ENCODE peak calls at places on chromosomes 2 and 18, in ten cellular contexts. Y, G, V, Q, U, J, P, A, E and M are unnamed samples.

GRCh38 chr2:85132834-85133637 is at the start of gene TCF7L1:
- DNase-seq in Y (peak), G (peak), V (no peak), Q (peak), U (peak), J (peak), P (peak), A (peak), E (peak), M (peak)

GRCh38 chr2:162750033-162750432 is 88.5 kb downstream of the KCNH7 start:
- DNase-seq in Y (no peak), G (no peak), V (no peak), Q (no peak), U (no peak), J (no peak), P (no peak), A (no peak), E (no peak), M (no peak)

GRCh38 chr18:59459352-59460059 is 100.4 kb upstream of the LMAN1 start:
- DNase-seq in Y (no peak), G (peak), V (no peak), Q (no peak), U (peak), J (peak), P (no peak), A (peak), E (no peak), M (peak)

GRCh38 chr2:177466337-177467195 is 74.0 kb downstream of the AGPS start:
- DNase-seq in Y (no peak), G (no peak), V (no peak), Q (no peak), U (no peak), J (no peak), P (no peak), A (peak), E (no peak), M (no peak)

GRCh38 chr2:98464772-98465310 is 20.2 kb downstream of the INPP4A start:
- DNase-seq in Y (peak), G (no peak), V (no peak), Q (no peak), U (no peak), J (no peak), P (no peak), A (no peak), E (no peak), M (no peak)

GRCh38 chr2:197198890-197199289 is 111.7 kb downstream of the ANKRD44 start:
- DNase-seq in Y (no peak), G (no peak), V (peak), Q (peak), U (no peak), J (no peak), P (no peak), A (no peak), E (peak), M (no peak)

GRCh38 chr2:238418196-238418998 is 8.3 kb upstream of the ASB1 start:
- DNase-seq in Y (no peak), G (no peak), V (no peak), Q (no peak), U (no peak), J (no peak), P (no peak), A (no peak), E (no peak), M (no peak)

GRCh38 chr2:219058541-219059374 is 2.0 kb downstream of the IHH start:
- DNase-seq in Y (no peak), G (no peak), V (no peak), Q (peak), U (no peak), J (peak), P (no peak), A (no peak), E (peak), M (no peak)

GRCh38 chr2:160051374-160051800 is 11.0 kb downstream of the PLA2R1 start:
- DNase-seq in Y (no peak), G (no peak), V (no peak), Q (no peak), U (no peak), J (no peak), P (no peak), A (peak), E (no peak), M (no peak)

GRCh38 chr2:228986961-228987360 is 284.1 kb downstream of the PID1 start:
- DNase-seq in Y (no peak), G (no peak), V (no peak), Q (no peak), U (no peak), J (no peak), P (no peak), A (no peak), E (no peak), M (no peak)

GRCh38 chr2:239136203-239136602 is 264.6 kb downstream of the HDAC4 start:
- DNase-seq in Y (no peak), G (no peak), V (no peak), Q (no peak), U (no peak), J (no peak), P (no peak), A (no peak), E (no peak), M (no peak)

GRCh38 chr2:8234253-8234652 is 447.6 kb upstream of the ID2 start:
- DNase-seq in Y (no peak), G (no peak), V (no peak), Q (no peak), U (no peak), J (no peak), P (no peak), A (no peak), E (no peak), M (no peak)

GRCh38 chr2:165629776-165630175 is 160.3 kb downstream of the CSRNP3 start:
- DNase-seq in Y (no peak), G (no peak), V (no peak), Q (no peak), U (no peak), J (no peak), P (no peak), A (no peak), E (no peak), M (no peak)

GRCh38 chr18:49565656-49566055 is 3.8 kb downstream of the LIPG start:
- DNase-seq in Y (no peak), G (no peak), V (no peak), Q (peak), U (peak), J (no peak), P (no peak), A (peak), E (peak), M (no peak)

GRCh38 chr18:49566217-49566616 is 4.4 kb downstream of the LIPG start:
- DNase-seq in Y (no peak), G (no peak), V (no peak), Q (no peak), U (no peak), J (no peak), P (no peak), A (peak), E (no peak), M (no peak)

GRCh38 chr18:49564435-49564834 is 2.6 kb downstream of the LIPG start:
- DNase-seq in Y (no peak), G (no peak), V (no peak), Q (no peak), U (no peak), J (no peak), P (no peak), A (no peak), E (no peak), M (no peak)

GRCh38 chr18:49563701-49564100 is 1.8 kb downstream of the LIPG start:
- DNase-seq in Y (no peak), G (no peak), V (no peak), Q (no peak), U (no peak), J (no peak), P (no peak), A (no peak), E (no peak), M (no peak)

GRCh38 chr18:49565101-49565500 is 3.2 kb downstream of the LIPG start:
- DNase-seq in Y (no peak), G (no peak), V (no peak), Q (no peak), U (no peak), J (no peak), P (no peak), A (no peak), E (no peak), M (no peak)
- H3K27ac ChIP-seq in Y (no peak), G (no peak), V (no peak), Q (no peak), U (no peak), J (no peak), P (no peak), A (no peak), E (no peak), M (no peak)

GRCh38 chr2:41869542-41870256 is 178.1 kb upstream of the PKDCC start:
- DNase-seq in Y (peak), G (peak), V (peak), Q (peak), U (peak), J (peak), P (peak), A (no peak), E (peak), M (peak)
- TF ChIP-seq CTCF in Y (peak), G (peak), V (peak), Q (peak), U (peak), J (peak), P (peak), A (peak), E (peak), M (peak)

GRCh38 chr18:49609416-49610284 is 47.8 kb downstream of the LIPG start:
- DNase-seq in Y (no peak), G (peak), V (no peak), Q (no peak), U (no peak), J (no peak), P (peak), A (peak), E (no peak), M (peak)

GRCh38 chr18:49612515-49613033 is 50.7 kb downstream of the LIPG start:
- DNase-seq in Y (no peak), G (no peak), V (no peak), Q (no peak), U (no peak), J (no peak), P (no peak), A (no peak), E (no peak), M (no peak)

GRCh38 chr18:49613141-49613641 is 51.3 kb downstream of the LIPG start:
- DNase-seq in Y (no peak), G (no peak), V (no peak), Q (no peak), U (no peak), J (no peak), P (no peak), A (peak), E (no peak), M (no peak)

GRCh38 chr18:49608892-49609291 is 47.0 kb downstream of the LIPG start:
- DNase-seq in Y (no peak), G (no peak), V (no peak), Q (no peak), U (no peak), J (no peak), P (no peak), A (no peak), E (no peak), M (peak)

DNA sequence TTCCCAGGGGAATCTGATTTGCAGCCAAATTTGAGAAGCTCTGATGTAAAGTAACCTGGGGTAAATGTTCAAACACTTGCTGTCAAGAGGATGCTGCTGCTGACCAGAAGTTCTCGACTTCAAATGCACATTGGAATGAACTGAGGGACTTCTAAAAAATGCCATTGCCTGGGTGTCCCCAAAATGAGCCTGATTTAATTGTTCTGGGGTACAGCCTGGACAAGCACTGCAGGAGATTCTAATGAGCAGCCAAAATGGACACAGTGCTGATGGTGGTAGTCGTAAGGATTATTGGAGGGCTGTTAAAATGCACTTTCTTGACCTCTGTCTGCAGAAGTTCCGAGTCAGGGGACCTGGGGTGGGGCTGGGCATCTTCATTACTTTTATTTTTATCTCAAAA is 49.5 kb downstream of the LIPG start:
- DNase-seq in Y (no peak), G (no peak), V (no peak), Q (no peak), U (no peak), J (no peak), P (no peak), A (no peak), E (no peak), M (no peak)
- H3K27ac ChIP-seq in Y (no peak), G (no peak), V (no peak), Q (no peak), U (no peak), J (no peak), P (no peak), A (no peak), E (no peak), M (no peak)

GRCh38 chr2:224417361-224417729 is 15.4 kb upstream of the FAM124B start:
- DNase-seq in Y (no peak), G (no peak), V (no peak), Q (no peak), U (no peak), J (no peak), P (no peak), A (no peak), E (no peak), M (no peak)
- TF ChIP-seq CTCF in Y (no peak), G (no peak), V (no peak), Q (no peak), U (no peak), J (no peak), P (no peak), A (no peak), E (no peak), M (no peak)

GRCh38 chr18:21998531-21998930 is 170.9 kb upstream of the GATA6 start:
- DNase-seq in Y (no peak), G (no peak), V (no peak), Q (peak), U (no peak), J (peak), P (no peak), A (no peak), E (no peak), M (no peak)

GRCh38 chr18:22005191-22005824 is 164.1 kb upstream of the GATA6 start:
- DNase-seq in Y (peak), G (no peak), V (no peak), Q (no peak), U (peak), J (no peak), P (no peak), A (peak), E (no peak), M (no peak)

GRCh38 chr18:21997207-21998143 is 171.9 kb upstream of the GATA6 start:
- DNase-seq in Y (no peak), G (peak), V (no peak), Q (no peak), U (peak), J (peak), P (peak), A (peak), E (no peak), M (peak)

GRCh38 chr18:22006458-22006857 is 162.9 kb upstream of the GATA6 start:
- DNase-seq in Y (no peak), G (no peak), V (no peak), Q (no peak), U (no peak), J (no peak), P (no peak), A (no peak), E (no peak), M (no peak)

GRCh38 chr18:22001912-22002487 is 167.4 kb upstream of the GATA6 start:
- DNase-seq in Y (no peak), G (no peak), V (no peak), Q (no peak), U (no peak), J (no peak), P (no peak), A (no peak), E (no peak), M (no peak)
- H3K27ac ChIP-seq in Y (no peak), G (no peak), V (no peak), Q (no peak), U (no peak), J (no peak), P (no peak), A (no peak), E (no peak), M (no peak)